ENCODE peak calls at places on chromosomes 16 and 17, in nine cellular contexts. P is NCI-H69; R is kidney; A is GM12864; Q is stimulated activated CD4-positive, alpha-beta T cell treated with anti-CD3 and anti-CD28 coated beads, TNF-alpha, amount 100 ng/mL, for 1 hour; D is HAP-1; W is myocyte; I is tibial artery; B is adrenal gland. J is an unnamed sample.

GRCh38 chr16:55179858-55180585 is 144.0 kb upstream of the IRX6 start:
- DNase-seq in Q (no peak), D (no peak), R (no peak), P (no peak), B (no peak), A (no peak), I (no peak), W (no peak), J (no peak)

GRCh38 chr17:29141484-29141835 is 38.7 kb downstream of the MYO18A start:
- DNase-seq in R (peak; percentile 37), D (no peak), P (no peak), B (no peak), W (no peak), I (peak; percentile 63), Q (no peak), A (no peak), J (no peak)

GRCh38 chr17:66726846-66727245 is 108.1 kb upstream of the CACNG5 start:
- DNase-seq in I (no peak), D (no peak), Q (no peak), R (no peak), W (no peak), P (no peak), B (no peak), A (no peak), J (no peak)

GRCh38 chr17:78040561-78041400 is 82.3 kb downstream of the TNRC6C start:
- DNase-seq in B (peak; percentile 39), W (peak; percentile 71), Q (peak; percentile 5), P (peak; percentile 91), D (peak; percentile 13), I (peak; percentile 80), A (no peak), R (peak; percentile 79), J (peak; percentile 49)

GRCh38 chr17:64146418-64147109 is 16.6 kb upstream of the ERN1 start:
- DNase-seq in Q (no peak), B (peak; percentile 83), R (peak; percentile 87), P (no peak), I (peak; percentile 87), A (no peak), W (peak; percentile 95), D (no peak), J (peak; percentile 68)

GRCh38 chr17:58207451-58207850 is 11.6 kb downstream of the MKS1 start:
- DNase-seq in A (no peak), W (no peak), I (no peak), B (no peak), Q (no peak), P (no peak), R (no peak), D (no peak), J (no peak)

GRCh38 chr17:42518046-42518754 is 17.8 kb upstream of the NAGLU start:
- DNase-seq in D (no peak), P (peak; percentile 68), Q (no peak), W (peak; percentile 96), R (peak; percentile 90), I (peak; percentile 94), A (no peak), B (peak; percentile 94), J (peak; percentile 92)

GRCh38 chr16:87057951-87058560 is 259.1 kb downstream of the C16orf95 start:
- DNase-seq in P (no peak), D (no peak), I (peak; percentile 57), A (no peak), W (no peak), R (no peak), B (no peak), Q (no peak), J (no peak)

GRCh38 chr17:78105101-78105500 is 23.5 kb downstream of the TMC6 start:
- DNase-seq in I (peak; percentile 20), A (no peak), R (no peak), Q (no peak), W (no peak), D (no peak), B (no peak), P (no peak), J (no peak)

GRCh38 chr16:31074814-31075183 is 577 bp downstream of the ZNF646 start:
- DNase-seq in P (no peak), Q (no peak), I (no peak), A (no peak), R (no peak), D (no peak), B (no peak), W (no peak), J (no peak)

GRCh38 chr17:34110315-34110714 is 144.8 kb upstream of the CCL2 start:
- DNase-seq in A (no peak), I (no peak), Q (no peak), W (no peak), D (no peak), R (no peak), B (no peak), P (peak; percentile 80), J (no peak)

GRCh38 chr17:60792250-60792898 is 114.7 kb downstream of the BCAS3 start:
- DNase-seq in D (no peak), A (no peak), W (no peak), I (peak; percentile 85), P (no peak), R (no peak), Q (no peak), B (no peak), J (no peak)

J was measured in ovary.